ENCODE peak calls at places on chromosome 13, in four cellular contexts. G is GM12892, V is stomach, A is transverse colon. U is an unnamed sample.

GRCh38 chr13:79508224-79508961 is 27.4 kb downstream of the NDFIP2 start:
- DNase-seq in A (no peak), G (no peak), V (no peak), U (no peak)

GRCh38 chr13:51768378-51768921 is 35.5 kb downstream of the DHRS12 start:
- DNase-seq in G (no peak), A (no peak), V (no peak), U (no peak)

GRCh38 chr13:110294146-110294545 is 12.8 kb downstream of the COL4A1 start:
- DNase-seq in V (no peak), A (no peak), G (no peak), U (no peak)

GRCh38 chr13:22061371-22061805 is 390.5 kb downstream of the FGF9 start:
- DNase-seq in G (peak), V (no peak), A (no peak), U (peak)

GRCh38 chr13:79642596-79642995 is 161.6 kb downstream of the NDFIP2 start:
- DNase-seq in V (no peak), A (no peak), G (no peak), U (no peak)

GRCh38 chr13:31207630-31208549 is 8.1 kb downstream of the B3GLCT start:
- DNase-seq in A (no peak), V (no peak), G (no peak), U (no peak)

GRCh38 chr13:113634279-113635047 is 23.5 kb downstream of the ATP4B start:
- DNase-seq in G (no peak), V (no peak), A (no peak), U (peak)

GRCh38 chr13:112255550-112256120 is 120.5 kb upstream of the SPACA7 start:
- DNase-seq in A (no peak), V (no peak), G (no peak), U (no peak)

GRCh38 chr13:43469791-43470190 is 317.0 kb downstream of the ENOX1 start:
- DNase-seq in V (no peak), A (no peak), G (no peak), U (no peak)

GRCh38 chr13:39268398-39268797 is 230.1 kb downstream of the NHLRC3 start:
- DNase-seq in A (no peak), G (no peak), V (no peak), U (no peak)

GRCh38 chr13:41503386-41503785 is 46.0 kb downstream of the RGCC start:
- DNase-seq in G (no peak), V (no peak), A (no peak), U (no peak)

GRCh38 chr13:23547000-23547590 is 23.1 kb upstream of the TNFRSF19 start:
- DNase-seq in G (no peak), V (no peak), A (peak), U (no peak)

GRCh38 chr13:31090096-31090495 is 71.6 kb downstream of the HSPH1 start:
- DNase-seq in A (no peak), G (no peak), V (no peak), U (no peak)

GRCh38 chr13:21671793-21672680 is 1.2 kb downstream of the FGF9 start:
- DNase-seq in G (no peak), A (no peak), V (no peak), U (no peak)

GRCh38 chr13:111178417-111178816 is 63.3 kb downstream of the ARHGEF7 start:
- DNase-seq in A (no peak), V (no peak), G (no peak), U (no peak)

GRCh38 chr13:51271528-51272070 is 49.4 kb downstream of the FAM124A start:
- DNase-seq in V (no peak), G (no peak), A (no peak), U (no peak)

GRCh38 chr13:70310720-70311119 is 202.5 kb upstream of the KLHL1 start:
- DNase-seq in A (peak), G (no peak), V (peak), U (no peak)

GRCh38 chr13:24888291-24888931 is 124.4 kb downstream of the RNF17 start:
- DNase-seq in V (no peak), G (no peak), A (no peak), U (no peak)

GRCh38 chr13:76822691-76823267 is 63.4 kb downstream of the KCTD12 start:
- DNase-seq in G (no peak), A (no peak), V (no peak), U (no peak)

GRCh38 chr13:100666124-100666523 is 8.5 kb downstream of the TMTC4 start:
- DNase-seq in G (no peak), V (no peak), A (no peak), U (no peak)

GRCh38 chr13:35475131-35475959 is 1.1 kb downstream of the MAB21L1 start:
- DNase-seq in A (peak), V (peak), G (no peak), U (peak)

GRCh38 chr13:42041017-42041683 is 7.3 kb upstream of the DGKH start:
- DNase-seq in G (peak), V (peak), A (peak), U (peak)

GRCh38 chr13:74710006-74710405 is 575.8 kb upstream of the KLF12 start:
- DNase-seq in A (no peak), G (no peak), V (no peak), U (no peak)

GRCh38 chr13:27599845-27600553 is 20.3 kb downstream of the LNX2 start:
- DNase-seq in V (peak), A (no peak), G (no peak), U (no peak)

GRCh38 chr13:64675256-64675892 is 2554.8 kb downstream of the PCDH9 start:
- DNase-seq in G (no peak), A (no peak), V (no peak), U (no peak)

GRCh38 chr13:59946924-59947323 is 216.8 kb downstream of the DIAPH3 start:
- DNase-seq in V (no peak), A (no peak), G (no peak), U (no peak)

GRCh38 chr13:40064154-40064713 is 408.8 kb downstream of the COG6 start:
- DNase-seq in A (no peak), V (no peak), G (no peak), U (no peak)

GRCh38 chr13:58461217-58461616 is 829.7 kb downstream of the PCDH17 start:
- DNase-seq in V (no peak), G (no peak), A (no peak), U (no peak)

GRCh38 chr13:27981006-27981708 is 7.3 kb downstream of the URAD start:
- DNase-seq in G (no peak), V (no peak), A (peak), U (no peak)

GRCh38 chr13:46668302-46668720 is 115.3 kb downstream of the LRCH1 start:
- DNase-seq in A (no peak), G (no peak), V (no peak), U (no peak)

GRCh38 chr13:80454245-80454644 is 113.3 kb upstream of the SPRY2 start:
- DNase-seq in A (no peak), V (no peak), G (no peak), U (no peak)

GRCh38 chr13:106133025-106133424 is 402.4 kb downstream of the EFNB2 start:
- DNase-seq in V (no peak), A (no peak), G (no peak), U (no peak)

GRCh38 chr13:41716236-41716635 is 244.7 kb downstream of the VWA8 start:
- DNase-seq in A (no peak), G (no peak), V (no peak), U (no peak)

GRCh38 chr13:112244495-112245177 is 131.5 kb upstream of the SPACA7 start:
- DNase-seq in G (no peak), V (no peak), A (no peak), U (peak)

GRCh38 chr13:44198826-44199225 is 174.8 kb upstream of the SERP2 start:
- DNase-seq in V (no peak), G (no peak), A (no peak), U (no peak)

GRCh38 chr13:80783926-80784325 is 443.0 kb upstream of the SPRY2 start:
- DNase-seq in G (no peak), V (no peak), A (no peak), U (no peak)

GRCh38 chr13:29849071-29849541 is 1.3 kb downstream of the UBL3 start:
- DNase-seq in V (no peak), A (peak), G (no peak), U (peak)

GRCh38 chr13:29852464-29853054 is 2.1 kb upstream of the UBL3 start:
- DNase-seq in V (no peak), A (no peak), G (no peak), U (no peak)

GRCh38 chr13:29849731-29850212 is 645 bp downstream of the UBL3 start:
- DNase-seq in V (peak), A (peak), G (peak), U (peak)

GRCh38 chr13:29853131-29853530 is 2.7 kb upstream of the UBL3 start:
- DNase-seq in V (no peak), A (no peak), G (no peak), U (no peak)

GRCh38 chr13:29850213-29850898 is at the start of gene UBL3:
- DNase-seq in G (peak), V (peak), A (peak), U (peak)
- TF ChIP-seq POLR2AphosphoS5 in G (no peak), V (peak), A (peak), U (peak)

GRCh38 chr13:102591988-102592781 is 4.6 kb upstream of the TPP2 start:
- DNase-seq in V (peak), G (peak), A (peak), U (peak)
- TF ChIP-seq POLR2A in V (no peak), G (peak), A (no peak), U (no peak)

GRCh38 chr13:94157705-94158218 is 321.7 kb downstream of the DCT start:
- DNase-seq in G (no peak), V (no peak), A (no peak), U (no peak)
- TF ChIP-seq POLR2AphosphoS5 in G (no peak), V (peak), A (peak), U (no peak)

GRCh38 chr13:99606322-99607089 is 105.2 kb downstream of the TM9SF2 start:
- DNase-seq in A (peak), G (peak), V (peak), U (peak)
- TF ChIP-seq POLR2A in A (peak), G (peak), V (no peak), U (no peak)

U was measured in spleen.